ENCODE peak calls at places on chromosomes 7 and 10, in six cellular contexts. H is effector memory CD4-positive, alpha-beta T cell; T is ovary; S is breast epithelium; R is AG04450; Q is transverse colon. G is an unnamed sample. For H3K9me3, the result is how much of the 10 kb centered on the place peaks cover.

GRCh38 chr7:6650521-6651011 is 13.4 kb downstream of the ZNF316 start:
- DNase-seq in H (no peak), T (no peak), S (peak), R (no peak), Q (no peak), G (no peak)

GRCh38 chr7:3961857-3962503 is 660.9 kb downstream of the SDK1 start:
- DNase-seq in H (no peak), T (no peak), S (no peak), R (no peak), Q (no peak), G (no peak)

GRCh38 chr10:62992145-62992721 is 140.9 kb upstream of the NRBF2 start:
- DNase-seq in H (no peak), T (no peak), S (no peak), R (no peak), Q (no peak), G (no peak)

GRCh38 chr10:48389272-48389671 is 82.8 kb downstream of the MAPK8 start:
- DNase-seq in H (no peak), T (no peak), S (no peak), R (no peak), Q (no peak), G (no peak)

GRCh38 chr7:116691664-116692063 is 19.7 kb downstream of the MET start:
- DNase-seq in H (no peak), T (no peak), S (no peak), R (no peak), Q (no peak), G (no peak)

GRCh38 chr7:66921396-66921917 is 432 bp downstream of the TMEM248 start:
- DNase-seq in H (peak), T (peak), S (peak), R (no peak), Q (peak), G (peak)

GRCh38 chr10:44932338-44933116 is 21.4 kb downstream of the TMEM72 start:
- DNase-seq in H (peak), T (peak), S (peak), R (peak), Q (peak), G (peak)

GRCh38 chr7:130207642-130208041 is at the start of gene SSMEM1:
- DNase-seq in H (no peak), T (no peak), S (no peak), R (no peak), Q (no peak), G (no peak)

GRCh38 chr7:24722386-24723177 is 34.7 kb downstream of the GSDME start:
- DNase-seq in H (no peak), T (no peak), S (no peak), R (no peak), Q (no peak), G (no peak)

GRCh38 chr10:23525406-23525805 is 86.5 kb downstream of the OTUD1 start:
- DNase-seq in H (no peak), T (no peak), S (no peak), R (no peak), Q (peak), G (no peak)

GRCh38 chr10:94403034-94403822 is 887 bp downstream of the TBC1D12 start:
- DNase-seq in H (no peak), T (peak), S (peak), R (peak), Q (peak), G (no peak)

GRCh38 chr7:64886956-64887545 is 16.0 kb upstream of the ZNF273 start:
- DNase-seq in H (no peak), T (no peak), S (no peak), R (no peak), Q (no peak), G (no peak)

GRCh38 chr7:136687693-136688322 is 180.6 kb upstream of the CHRM2 start:
- DNase-seq in H (no peak), T (no peak), S (no peak), R (peak), Q (no peak), G (no peak)

GRCh38 chr10:43843331-43844101 is 194.8 kb upstream of the ZNF32 start:
- DNase-seq in H (no peak), T (no peak), S (no peak), R (peak), Q (no peak), G (no peak)

GRCh38 chr7:159030490-159031134 is 114.1 kb downstream of the VIPR2 start:
- DNase-seq in H (no peak), T (peak), S (peak), R (no peak), Q (peak), G (no peak)

GRCh38 chr7:47539398-47540052 is 42.4 kb downstream of the TNS3 start:
- DNase-seq in H (no peak), T (no peak), S (no peak), R (peak), Q (no peak), G (no peak)

GRCh38 chr7:156666368-156667109 is 26.0 kb downstream of the RNF32 start:
- DNase-seq in H (no peak), T (no peak), S (no peak), R (no peak), Q (peak), G (no peak)

GRCh38 chr10:61486251-61486650 is 33.1 kb upstream of the TMEM26 start:
- DNase-seq in H (no peak), T (no peak), S (no peak), R (no peak), Q (no peak), G (no peak)

GRCh38 chr7:1709281-1709680 is 39.2 kb downstream of the ELFN1 start:
- DNase-seq in H (no peak), T (no peak), S (no peak), R (no peak), Q (no peak), G (no peak)

GRCh38 chr10:14822879-14823755 is 14.7 kb downstream of the CDNF start:
- DNase-seq in H (peak), T (no peak), S (no peak), R (peak), Q (peak), G (no peak)

GRCh38 chr10:32413513-32413912 is 32.4 kb upstream of the CCDC7 start:
- DNase-seq in H (no peak), T (no peak), S (no peak), R (peak), Q (no peak), G (no peak)

GRCh38 chr10:6321880-6322279 is 119.1 kb downstream of the PFKFB3 start:
- DNase-seq in H (no peak), T (no peak), S (no peak), R (peak), Q (no peak), G (no peak)

GRCh38 chr7:98107313-98107691 is 640 bp downstream of the LMTK2 start:
- DNase-seq in H (peak), T (no peak), S (no peak), R (no peak), Q (peak), G (no peak)

GRCh38 chr10:52043811-52044210 is 270.3 kb upstream of the DKK1 start:
- DNase-seq in H (no peak), T (no peak), S (no peak), R (no peak), Q (no peak), G (no peak)

GRCh38 chr10:47165711-47166404 is 134.1 kb upstream of the GDF10 start:
- DNase-seq in H (no peak), T (peak), S (no peak), R (peak), Q (peak), G (peak)

GRCh38 chr7:47786557-47787248 is 161.6 kb downstream of the PKD1L1 start:
- DNase-seq in H (no peak), T (peak), S (peak), R (peak), Q (peak), G (no peak)

GRCh38 chr7:95723583-95724180 is 48.7 kb upstream of the DYNC1I1 start:
- DNase-seq in H (no peak), T (peak), S (no peak), R (no peak), Q (no peak), G (no peak)

GRCh38 chr10:102769375-102770107 is 25.8 kb downstream of the WBP1L start:
- DNase-seq in H (no peak), T (no peak), S (no peak), R (no peak), Q (no peak), G (no peak)

GRCh38 chr7:36393826-36394225 is 4.2 kb downstream of the ANLN start:
- DNase-seq in H (no peak), T (no peak), S (no peak), R (no peak), Q (no peak), G (no peak)

GRCh38 chr10:92142512-92142911 is 148.4 kb downstream of the CPEB3 start:
- DNase-seq in H (no peak), T (no peak), S (no peak), R (no peak), Q (no peak), G (no peak)

GRCh38 chr10:8044908-8045727 is 9.4 kb upstream of the GATA3 start:
- DNase-seq in H (no peak), T (no peak), S (no peak), R (no peak), Q (no peak), G (no peak)

GRCh38 chr7:9752033-9752432 is 1221.6 kb upstream of the PHF14 start:
- DNase-seq in H (no peak), T (no peak), S (no peak), R (no peak), Q (no peak), G (no peak)

GRCh38 chr10:113681533-113682470 is 2.1 kb downstream of the CASP7 start:
- DNase-seq in H (no peak), T (no peak), S (no peak), R (no peak), Q (no peak), G (no peak)

GRCh38 chr7:55107946-55108345 is 89.1 kb downstream of the EGFR start:
- DNase-seq in H (no peak), T (no peak), S (no peak), R (no peak), Q (no peak), G (no peak)

GRCh38 chr7:8185907-8186306 is 76.1 kb downstream of the ICA1 start:
- DNase-seq in H (no peak), T (no peak), S (no peak), R (no peak), Q (no peak), G (no peak)

GRCh38 chr7:18308938-18309337 is 186.6 kb upstream of the HDAC9 start:
- DNase-seq in H (no peak), T (no peak), S (no peak), R (no peak), Q (no peak), G (no peak)

GRCh38 chr10:48444266-48444665 is 137.8 kb downstream of the MAPK8 start:
- DNase-seq in H (no peak), T (no peak), S (no peak), R (no peak), Q (no peak), G (no peak)

GRCh38 chr7:47406766-47407129 is 175.2 kb downstream of the TNS3 start:
- DNase-seq in H (no peak), T (no peak), S (no peak), R (no peak), Q (no peak), G (no peak)

GRCh38 chr7:22662490-22663145 is 64.4 kb upstream of the IL6 start:
- DNase-seq in H (no peak), T (no peak), S (no peak), R (no peak), Q (no peak), G (no peak)

GRCh38 chr10:59281861-59282260 is 80.5 kb downstream of the FAM13C start:
- DNase-seq in H (no peak), T (no peak), S (no peak), R (no peak), Q (no peak), G (no peak)

GRCh38 chr10:59279476-59279875 is 82.9 kb downstream of the FAM13C start:
- DNase-seq in H (no peak), T (no peak), S (no peak), R (no peak), Q (no peak), G (no peak)

GRCh38 chr10:59283456-59284082 is 78.8 kb downstream of the FAM13C start:
- DNase-seq in H (no peak), T (no peak), S (no peak), R (no peak), Q (no peak), G (no peak)

GRCh38 chr10:59276928-59277327 is 85.4 kb downstream of the FAM13C start:
- DNase-seq in H (no peak), T (no peak), S (no peak), R (no peak), Q (no peak), G (no peak)

GRCh38 chr10:59279991-59280390 is 82.4 kb downstream of the FAM13C start:
- DNase-seq in H (no peak), T (no peak), S (no peak), R (no peak), Q (no peak), G (no peak)
- H3K9me3 ChIP-seq in H (under half), T (under half), S (under half), R (under half), Q (under half), G (under half)

DNA sequence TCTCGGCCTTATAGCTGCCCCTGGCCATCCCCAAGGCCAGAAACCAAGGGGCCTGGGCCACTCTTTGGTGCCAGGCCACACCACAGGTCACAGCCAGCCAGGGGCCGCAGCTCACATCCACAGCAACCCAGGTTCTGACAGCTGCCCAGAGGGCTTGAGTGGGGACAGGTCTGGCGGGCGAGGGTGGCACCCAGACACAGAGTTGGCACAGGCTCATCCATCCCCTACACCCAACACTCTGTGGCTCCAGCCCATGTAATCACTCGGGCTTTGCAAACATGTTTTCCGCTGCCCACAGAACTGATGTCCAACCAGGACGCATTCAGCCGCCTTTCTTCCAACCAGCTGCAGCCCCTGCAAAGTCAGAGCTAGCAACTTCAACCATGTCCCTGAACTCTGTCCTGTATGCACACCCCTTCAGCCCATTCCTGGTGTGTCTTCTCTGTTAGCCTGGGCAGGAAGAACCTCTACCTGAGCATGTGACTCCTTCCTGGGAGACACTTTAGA is 57.7 kb upstream of the PPP2R2D start:
- DNase-seq in H (no peak), T (no peak), S (peak), R (no peak), Q (no peak), G (no peak)
- H3K9me3 ChIP-seq in H (under half), T (under half), S (under half), R (half or more), Q (under half), G (under half)

GRCh38 chr7:157848508-157849340 is 511.9 kb downstream of the DNAJB6 start:
- DNase-seq in H (no peak), T (no peak), S (no peak), R (no peak), Q (no peak), G (no peak)
- H3K9me3 ChIP-seq in H (under half), T (under half), S (under half), R (half or more), Q (under half), G (under half)

GRCh38 chr10:131847241-131847783 is 53.5 kb upstream of the PPP2R2D start:
- DNase-seq in H (no peak), T (no peak), S (peak), R (no peak), Q (no peak), G (no peak)

GRCh38 chr10:131846224-131847101 is 54.3 kb upstream of the PPP2R2D start:
- DNase-seq in H (no peak), T (no peak), S (peak), R (no peak), Q (no peak), G (no peak)

GRCh38 chr10:131843881-131844284 is 56.9 kb upstream of the PPP2R2D start:
- DNase-seq in H (no peak), T (no peak), S (peak), R (no peak), Q (no peak), G (no peak)

GRCh38 chr10:131844546-131845084 is 56.2 kb upstream of the PPP2R2D start:
- DNase-seq in H (no peak), T (no peak), S (peak), R (no peak), Q (no peak), G (no peak)

GRCh38 chr10:131845505-131846223 is 55.1 kb upstream of the PPP2R2D start:
- DNase-seq in H (no peak), T (no peak), S (peak), R (no peak), Q (no peak), G (no peak)
- H3K9me3 ChIP-seq in H (under half), T (under half), S (under half), R (half or more), Q (under half), G (under half)

GRCh38 chr10:79059859-79060379 is 8.8 kb upstream of the ZMIZ1 start:
- DNase-seq in H (no peak), T (peak), S (no peak), R (no peak), Q (peak), G (no peak)
- H3K9me3 ChIP-seq in H (under half), T (under half), S (under half), R (under half), Q (under half), G (under half)

DNA sequence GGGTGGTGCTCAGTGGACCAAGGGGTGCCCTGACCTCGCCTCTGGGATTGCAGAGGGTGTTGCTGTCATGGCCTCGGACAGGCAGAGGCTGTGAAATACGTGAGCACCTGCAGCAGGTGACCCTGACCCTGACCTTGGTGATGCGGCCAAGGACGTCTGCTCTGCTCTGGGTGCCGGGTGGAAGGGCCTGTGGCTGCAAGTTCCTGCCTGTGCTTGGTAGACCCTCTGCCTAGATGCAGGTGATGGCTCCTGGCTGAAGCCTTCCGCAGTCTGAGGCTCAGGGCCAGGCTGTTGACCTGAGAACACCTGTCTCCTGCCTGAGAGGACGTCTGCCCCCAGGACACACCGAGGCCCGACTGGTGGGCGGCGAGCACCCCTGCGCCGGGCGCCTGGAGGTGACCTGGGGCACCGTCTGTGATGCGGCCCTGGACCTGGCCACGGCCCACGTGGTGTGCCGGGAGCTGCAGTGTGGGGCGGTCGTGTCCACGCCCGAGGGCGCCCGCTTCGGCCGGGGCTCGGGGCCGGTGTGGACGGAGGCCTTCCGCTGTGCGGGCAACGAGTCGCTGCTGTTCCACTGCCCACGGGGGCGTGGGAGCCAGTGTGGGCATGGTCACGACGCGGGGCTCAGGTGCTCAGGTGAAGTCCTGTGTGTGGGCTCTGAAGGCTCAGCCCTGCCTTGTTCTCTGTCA is 4.4 kb downstream of the SCART1 start:
- DNase-seq in H (no peak), T (peak), S (peak), R (no peak), Q (no peak), G (no peak)
- H3K9me3 ChIP-seq in H (under half), T (under half), S (under half), R (under half), Q (under half), G (under half)

G was measured in T-helper 17 cell.